ENCODE peak calls at places on chromosomes 4 and X, in six cellular contexts. O is GDM1; Z is naive thymus-derived CD4-positive, alpha-beta T cell; G is stimulated activated CD8-positive, alpha-beta memory T cell treated with anti-CD3 and anti-CD28 coated beads, Interleukin-4, amount 100 ng/mL, for 4 hours; I is fibroblast of the conjunctiva; S is choroid plexus epithelial cell. M is an unnamed sample.

GRCh38 chrX:16826207-16826606 is 39.9 kb downstream of the TXLNG start:
- DNase-seq in S (peak), Z (no peak), O (peak), I (peak), G (no peak), M (no peak)

GRCh38 chrX:108122748-108123147 is 31.2 kb downstream of the ATG4A start:
- DNase-seq in O (no peak), S (peak), Z (no peak), G (no peak), I (no peak), M (no peak)

GRCh38 chr4:8077181-8078108 is 81.2 kb downstream of the ABLIM2 start:
- DNase-seq in Z (no peak), G (no peak), O (no peak), S (no peak), I (no peak), M (no peak)

GRCh38 chrX:49754238-49754857 is 58.6 kb upstream of the PAGE1 start:
- DNase-seq in S (peak), G (no peak), O (peak), I (peak), Z (peak), M (peak)

GRCh38 chrX:136028383-136028984 is 43.2 kb downstream of the SLC9A6 start:
- DNase-seq in G (no peak), O (peak), I (peak), S (peak), Z (peak), M (no peak)

GRCh38 chrX:74902806-74903205 is 22.4 kb downstream of the NEXMIF start:
- DNase-seq in G (no peak), I (no peak), O (no peak), Z (no peak), S (no peak), M (no peak)

GRCh38 chr4:15147709-15148651 is 145.7 kb downstream of the CPEB2 start:
- DNase-seq in O (no peak), I (no peak), Z (no peak), G (no peak), S (no peak), M (no peak)

GRCh38 chrX:73913580-73913979 is 350.6 kb downstream of the CHIC1 start:
- DNase-seq in O (no peak), I (no peak), S (peak), Z (no peak), G (no peak), M (no peak)

GRCh38 chr4:73707918-73708577 is 32.3 kb upstream of the CXCL8 start:
- DNase-seq in I (peak), O (peak), G (no peak), S (peak), Z (no peak), M (no peak)

GRCh38 chr4:152220201-152220666 is 315.7 kb downstream of the FBXW7 start:
- DNase-seq in G (no peak), Z (no peak), I (no peak), S (peak), O (no peak), M (no peak)

GRCh38 chr4:132809298-132810032 is 339.6 kb upstream of the PCDH10 start:
- DNase-seq in G (no peak), I (no peak), S (no peak), O (no peak), Z (no peak), M (no peak)

GRCh38 chr4:19227701-19228100 is 1024.0 kb upstream of the SLIT2 start:
- DNase-seq in G (no peak), O (no peak), Z (no peak), S (no peak), I (no peak), M (no peak)

GRCh38 chr4:17599826-17600225 is 14.6 kb upstream of the MED28 start:
- DNase-seq in O (no peak), Z (no peak), I (no peak), S (no peak), G (no peak), M (no peak)

M was measured in central memory CD8-positive, alpha-beta T cell.